ENCODE peak calls at places on chromosomes 13 and 19, in five cellular contexts. One of them, this sample, is unnamed.

GRCh38 chr13:101258071-101258470 is 158.2 kb downstream of the NALCN start:
- DNase-seq in psoas muscle: no peak
- DNase-seq in heart left ventricle: no peak
- DNase-seq in mucosa of descending colon: no peak
- DNase-seq in GM23338: peak; percentile 22
- DNase-seq in this sample: no peak

GRCh38 chr13:72186730-72187422 is 319.9 kb upstream of the DACH1 start:
- DNase-seq in psoas muscle: no peak
- DNase-seq in heart left ventricle: no peak
- DNase-seq in mucosa of descending colon: no peak
- DNase-seq in GM23338: no peak
- DNase-seq in this sample: no peak

GRCh38 chr19:19642506-19643157 is 825 bp downstream of the GMIP start:
- DNase-seq in psoas muscle: no peak
- DNase-seq in heart left ventricle: no peak
- DNase-seq in mucosa of descending colon: no peak
- DNase-seq in GM23338: no peak
- DNase-seq in this sample: peak; percentile 41

GRCh38 chr13:94346261-94347019 is 133.0 kb downstream of the DCT start:
- DNase-seq in psoas muscle: no peak
- DNase-seq in heart left ventricle: no peak
- DNase-seq in mucosa of descending colon: no peak
- DNase-seq in GM23338: no peak
- DNase-seq in this sample: no peak

GRCh38 chr13:111941845-111942447 is 125.0 kb upstream of the SOX1 start:
- DNase-seq in psoas muscle: no peak
- DNase-seq in heart left ventricle: no peak
- DNase-seq in mucosa of descending colon: no peak
- DNase-seq in GM23338: no peak
- DNase-seq in this sample: no peak

GRCh38 chr13:106183410-106184128 is 351.9 kb downstream of the EFNB2 start:
- DNase-seq in psoas muscle: no peak
- DNase-seq in heart left ventricle: no peak
- DNase-seq in mucosa of descending colon: peak; percentile 37
- DNase-seq in GM23338: no peak
- DNase-seq in this sample: peak; percentile 87

GRCh38 chr19:13865578-13866462 is 11.1 kb upstream of the NANOS3 start:
- DNase-seq in psoas muscle: no peak
- DNase-seq in heart left ventricle: peak; percentile 45
- DNase-seq in mucosa of descending colon: peak; percentile 60
- DNase-seq in GM23338: no peak
- DNase-seq in this sample: no peak

GRCh38 chr19:33825556-33825955 is 28.9 kb downstream of the KCTD15 start:
- DNase-seq in psoas muscle: no peak
- DNase-seq in heart left ventricle: no peak
- DNase-seq in mucosa of descending colon: no peak
- DNase-seq in GM23338: no peak
- DNase-seq in this sample: no peak

GRCh38 chr19:41154060-41154459 is 39.0 kb upstream of the CYP2S1 start:
- DNase-seq in psoas muscle: no peak
- DNase-seq in heart left ventricle: no peak
- DNase-seq in mucosa of descending colon: no peak
- DNase-seq in GM23338: no peak
- DNase-seq in this sample: no peak

GRCh38 chr13:74289861-74290260 is 155.7 kb upstream of the KLF12 start:
- DNase-seq in psoas muscle: no peak
- DNase-seq in heart left ventricle: no peak
- DNase-seq in mucosa of descending colon: no peak
- DNase-seq in GM23338: no peak
- DNase-seq in this sample: no peak

GRCh38 chr13:28584873-28585317 is 74.0 kb upstream of the POMP start:
- DNase-seq in psoas muscle: no peak
- DNase-seq in heart left ventricle: no peak
- DNase-seq in mucosa of descending colon: no peak
- DNase-seq in GM23338: no peak
- DNase-seq in this sample: no peak

GRCh38 chr13:35995136-35995535 is 136.0 kb downstream of the DCLK1 start:
- DNase-seq in psoas muscle: no peak
- DNase-seq in heart left ventricle: no peak
- DNase-seq in mucosa of descending colon: no peak
- DNase-seq in GM23338: no peak
- DNase-seq in this sample: no peak

DNA sequence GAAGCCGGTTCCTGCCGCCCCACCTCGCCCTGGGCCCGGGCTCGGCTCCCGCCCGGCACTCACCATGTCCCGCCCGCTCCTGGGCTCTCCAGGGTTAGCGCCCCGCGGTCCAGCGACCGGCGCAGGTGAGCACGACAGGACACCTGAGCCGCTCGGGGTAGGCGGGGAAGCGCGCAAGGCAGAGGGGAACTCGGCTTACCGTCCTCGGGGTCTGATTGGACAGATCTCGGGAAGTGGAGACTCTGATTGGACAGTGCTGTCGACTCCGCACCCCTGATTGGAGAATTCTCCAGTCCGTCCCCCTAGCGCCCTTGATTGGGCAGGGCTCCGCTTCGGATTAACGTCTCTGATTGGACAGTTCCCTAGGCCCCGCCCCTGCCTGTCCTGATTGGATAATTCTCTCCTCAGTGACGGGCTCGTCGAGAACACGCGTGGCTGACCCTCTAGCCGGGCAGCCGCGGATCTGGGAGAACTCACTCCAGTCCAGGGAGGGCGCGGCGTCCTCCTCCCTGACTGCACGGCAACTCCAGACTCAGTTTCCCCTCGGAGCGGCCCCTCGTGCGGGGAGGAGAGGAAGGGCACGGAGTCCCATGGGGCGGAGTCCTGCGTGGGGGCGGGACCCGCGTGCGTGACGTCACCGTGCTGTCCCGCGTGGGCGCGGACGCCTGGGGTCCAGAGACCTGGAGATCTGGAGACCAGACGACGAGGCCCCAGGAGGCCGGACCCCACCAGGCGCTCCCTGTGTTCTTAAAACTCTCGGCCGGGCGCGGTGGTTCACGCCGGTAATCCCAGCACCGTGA is at the start of gene ZNF77:
- DNase-seq in psoas muscle: peak; percentile 99
- DNase-seq in heart left ventricle: peak; percentile 99
- DNase-seq in mucosa of descending colon: peak; percentile 99
- DNase-seq in GM23338: peak; percentile 100
- DNase-seq in this sample: peak; percentile 100
- H3K36me3 ChIP-seq in psoas muscle: no peaks in the 10 kb centered on the region
- H3K36me3 ChIP-seq in heart left ventricle: no peaks in the 10 kb centered on the region
- H3K36me3 ChIP-seq in mucosa of descending colon: peaks cover 5% of the 10 kb centered on the region
- H3K36me3 ChIP-seq in GM23338: no peaks in the 10 kb centered on the region
- H3K36me3 ChIP-seq in this sample: no peaks in the 10 kb centered on the region

DNA sequence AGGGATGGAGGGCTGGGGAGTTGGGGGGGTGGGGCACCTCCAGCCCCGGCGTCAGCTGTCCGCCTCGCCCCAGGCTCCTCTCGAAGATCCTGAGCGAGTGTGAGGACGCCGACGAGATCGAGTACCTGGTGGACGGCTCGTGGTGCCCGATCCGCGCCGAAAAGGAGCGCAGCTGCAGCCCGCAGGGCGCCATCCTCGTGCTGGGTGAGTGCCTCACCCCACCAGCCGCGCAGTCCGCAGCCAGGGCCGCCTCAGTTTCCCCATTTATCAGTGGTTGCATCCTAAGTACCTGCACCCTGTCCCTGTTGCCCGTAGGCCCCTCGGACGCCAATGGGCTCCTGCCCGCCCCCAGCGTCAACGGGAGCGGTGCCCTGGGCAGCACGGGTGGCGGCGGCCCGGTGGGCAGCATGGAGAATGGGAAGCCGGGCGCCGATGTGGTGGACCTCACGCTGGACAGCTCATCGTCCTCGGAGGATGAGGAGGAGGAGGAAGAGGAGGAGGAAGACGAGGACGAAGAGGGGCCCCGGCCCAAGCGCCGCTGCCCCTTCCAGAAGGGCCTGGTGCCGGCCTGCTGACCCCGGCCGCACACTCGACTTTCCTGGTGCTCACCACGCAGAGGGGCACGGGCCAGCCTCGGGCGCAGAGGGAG is 29.3 kb downstream of the ZBTB7A start:
- DNase-seq in psoas muscle: no peak
- DNase-seq in heart left ventricle: no peak
- DNase-seq in mucosa of descending colon: no peak
- DNase-seq in GM23338: no peak
- DNase-seq in this sample: no peak
- H3K36me3 ChIP-seq in psoas muscle: no peaks in the 10 kb centered on the region
- H3K36me3 ChIP-seq in heart left ventricle: peaks cover 51% of the 10 kb centered on the region
- H3K36me3 ChIP-seq in mucosa of descending colon: peaks cover 4% of the 10 kb centered on the region
- H3K36me3 ChIP-seq in GM23338: no peaks in the 10 kb centered on the region
- H3K36me3 ChIP-seq in this sample: peaks cover 9% of the 10 kb centered on the region

DNA sequence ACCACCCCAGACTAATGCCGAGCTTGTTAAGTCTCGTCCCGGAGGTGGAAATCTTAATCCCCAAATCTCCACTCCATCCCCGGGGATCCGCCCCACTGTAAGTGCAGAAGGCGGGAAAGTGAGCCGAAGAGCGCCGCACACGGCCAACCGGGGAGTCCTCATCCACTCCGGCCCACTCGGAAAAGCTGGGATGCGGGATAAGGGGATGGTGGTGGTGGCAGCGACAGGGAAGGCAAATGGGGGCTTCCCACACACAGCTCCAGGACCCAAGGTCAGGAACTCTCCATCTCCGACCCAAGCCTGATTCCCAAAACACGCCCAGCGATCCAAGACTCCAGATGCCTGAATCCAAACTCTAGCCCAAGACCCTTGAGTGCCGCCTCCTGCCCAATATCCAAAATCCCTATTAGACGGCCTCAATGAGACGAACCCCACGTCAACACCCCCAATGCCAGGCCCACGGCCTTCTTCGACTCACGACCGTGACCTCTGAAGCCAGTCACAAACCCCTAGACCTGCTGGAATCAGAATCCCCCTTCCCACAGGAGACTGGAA is 481 bp downstream of the FBL start:
- DNase-seq in psoas muscle: no peak
- DNase-seq in heart left ventricle: peak; percentile 36
- DNase-seq in mucosa of descending colon: peak; percentile 44
- DNase-seq in GM23338: peak; percentile 62
- DNase-seq in this sample: no peak
- H3K36me3 ChIP-seq in psoas muscle: no peaks in the 10 kb centered on the region
- H3K36me3 ChIP-seq in heart left ventricle: no peaks in the 10 kb centered on the region
- H3K36me3 ChIP-seq in mucosa of descending colon: no peaks in the 10 kb centered on the region
- H3K36me3 ChIP-seq in GM23338: no peaks in the 10 kb centered on the region
- H3K36me3 ChIP-seq in this sample: no peaks in the 10 kb centered on the region

GRCh38 chr19:5895409-5895808 is 8.2 kb downstream of the NDUFA11 start:
- DNase-seq in psoas muscle: no peak
- DNase-seq in heart left ventricle: peak; percentile 61
- DNase-seq in mucosa of descending colon: no peak
- DNase-seq in GM23338: no peak
- DNase-seq in this sample: no peak
- H3K36me3 ChIP-seq in psoas muscle: no peaks in the 10 kb centered on the region
- H3K36me3 ChIP-seq in heart left ventricle: peaks cover 16% of the 10 kb centered on the region
- H3K36me3 ChIP-seq in mucosa of descending colon: no peaks in the 10 kb centered on the region
- H3K36me3 ChIP-seq in GM23338: no peaks in the 10 kb centered on the region
- H3K36me3 ChIP-seq in this sample: peaks cover 7% of the 10 kb centered on the region

DNA sequence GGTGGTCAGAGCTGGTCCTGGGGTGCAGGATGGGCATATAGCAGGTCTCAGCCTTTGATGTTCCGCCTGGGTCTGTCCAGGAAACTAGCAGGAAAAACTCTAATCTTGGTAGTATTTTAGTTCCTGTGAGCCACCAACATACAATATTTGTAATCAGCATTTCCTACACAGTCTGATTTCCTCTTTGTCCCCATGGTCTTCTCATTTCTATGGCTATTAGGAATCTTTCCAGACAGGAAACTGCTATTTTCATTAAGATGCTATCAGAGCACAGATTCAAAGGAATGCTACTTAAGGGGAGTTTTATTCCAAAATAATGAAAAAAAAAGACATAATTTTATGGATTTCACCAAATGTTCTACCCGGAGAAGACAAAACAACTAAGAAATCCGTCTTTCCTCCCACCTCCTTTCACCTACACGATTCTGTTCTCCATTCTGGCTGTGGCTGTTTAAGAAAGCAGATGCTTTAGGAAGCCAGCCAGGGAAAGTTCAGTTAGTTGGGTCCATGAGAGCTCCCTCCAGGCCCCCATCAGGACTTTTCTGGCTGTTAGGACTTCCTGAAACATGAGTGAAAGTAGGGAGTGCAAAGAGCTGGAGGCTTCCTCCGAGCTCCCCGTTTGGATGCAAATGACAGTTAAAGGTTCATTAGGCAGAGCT is 36.4 kb downstream of the SHISA2 start:
- DNase-seq in psoas muscle: no peak
- DNase-seq in heart left ventricle: no peak
- DNase-seq in mucosa of descending colon: no peak
- DNase-seq in GM23338: no peak
- DNase-seq in this sample: no peak
- H3K36me3 ChIP-seq in psoas muscle: no peaks in the 10 kb centered on the region
- H3K36me3 ChIP-seq in heart left ventricle: no peaks in the 10 kb centered on the region
- H3K36me3 ChIP-seq in mucosa of descending colon: no peaks in the 10 kb centered on the region
- H3K36me3 ChIP-seq in GM23338: no peaks in the 10 kb centered on the region
- H3K36me3 ChIP-seq in this sample: no peaks in the 10 kb centered on the region

GRCh38 chr13:41332829-41333228 is 21.8 kb downstream of the NAA16 start:
- DNase-seq in psoas muscle: no peak
- DNase-seq in heart left ventricle: no peak
- DNase-seq in mucosa of descending colon: no peak
- DNase-seq in GM23338: no peak
- DNase-seq in this sample: no peak

DNA sequence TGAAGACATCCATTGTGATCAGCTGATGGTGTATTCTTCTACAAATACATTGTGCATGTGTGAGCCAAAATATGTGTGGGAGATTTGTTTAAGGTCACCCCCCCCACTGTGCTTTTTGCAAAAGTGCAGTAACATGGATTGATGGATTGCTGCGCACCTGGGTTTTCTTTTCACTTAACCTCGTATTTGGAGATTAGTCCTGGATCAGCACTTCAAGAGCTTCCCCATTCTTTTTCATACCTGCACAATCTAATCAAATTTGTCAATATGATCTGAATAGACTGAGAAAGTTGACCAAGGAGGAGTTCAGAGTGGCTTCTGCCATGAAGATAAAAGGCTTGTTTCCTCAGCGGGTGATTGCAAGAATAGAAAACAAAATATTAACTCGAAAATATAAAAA is 23.7 kb downstream of the NAA16 start:
- DNase-seq in psoas muscle: no peak
- DNase-seq in heart left ventricle: no peak
- DNase-seq in mucosa of descending colon: no peak
- DNase-seq in GM23338: no peak
- DNase-seq in this sample: no peak
- H3K36me3 ChIP-seq in psoas muscle: no peaks in the 10 kb centered on the region
- H3K36me3 ChIP-seq in heart left ventricle: peaks cover 54% of the 10 kb centered on the region
- H3K36me3 ChIP-seq in mucosa of descending colon: no peaks in the 10 kb centered on the region
- H3K36me3 ChIP-seq in GM23338: peaks cover 3% of the 10 kb centered on the region
- H3K36me3 ChIP-seq in this sample: no peaks in the 10 kb centered on the region